ENCODE peak calls at places on chromosomes 5 and 9, in ten cellular contexts. One of them, this sample, is unnamed.

GRCh38 chr5:153827407-153827806 is 211.3 kb downstream of the FAM114A2 start:
- DNase-seq in GM13977: no peak
- DNase-seq in fibroblast of pulmonary artery: no peak
- DNase-seq in NB4: peak; percentile 8
- DNase-seq in CD4-positive, alpha-beta T cell: no peak
- DNase-seq in HFFc6: no peak
- DNase-seq in progenitor cell of endocrine pancreas: no peak
- DNase-seq in SK-N-SH: no peak
- DNase-seq in fibroblast of lung: no peak
- DNase-seq in body of pancreas: no peak
- DNase-seq in this sample: no peak

GRCh38 chr5:113520429-113520828 is 6.9 kb downstream of the YTHDC2 start:
- DNase-seq in GM13977: peak; percentile 17
- DNase-seq in fibroblast of pulmonary artery: peak; percentile 28
- DNase-seq in NB4: no peak
- DNase-seq in CD4-positive, alpha-beta T cell: no peak
- DNase-seq in HFFc6: peak; percentile 39
- DNase-seq in progenitor cell of endocrine pancreas: no peak
- DNase-seq in SK-N-SH: no peak
- DNase-seq in fibroblast of lung: peak; percentile 47
- DNase-seq in body of pancreas: no peak
- DNase-seq in this sample: no peak

GRCh38 chr9:121483049-121483448 is 16.6 kb downstream of the GGTA1 start:
- DNase-seq in GM13977: no peak
- DNase-seq in fibroblast of pulmonary artery: no peak
- DNase-seq in NB4: peak; percentile 25
- DNase-seq in CD4-positive, alpha-beta T cell: no peak
- DNase-seq in HFFc6: no peak
- DNase-seq in progenitor cell of endocrine pancreas: no peak
- DNase-seq in SK-N-SH: no peak
- DNase-seq in fibroblast of lung: no peak
- DNase-seq in body of pancreas: no peak
- DNase-seq in this sample: no peak

GRCh38 chr9:2132484-2133082 is 117.4 kb downstream of the SMARCA2 start:
- DNase-seq in GM13977: no peak
- DNase-seq in fibroblast of pulmonary artery: peak; percentile 72
- DNase-seq in NB4: peak; percentile 57
- DNase-seq in CD4-positive, alpha-beta T cell: no peak
- DNase-seq in HFFc6: peak; percentile 50
- DNase-seq in progenitor cell of endocrine pancreas: no peak
- DNase-seq in SK-N-SH: peak; percentile 44
- DNase-seq in fibroblast of lung: peak; percentile 72
- DNase-seq in body of pancreas: no peak
- DNase-seq in this sample: no peak

GRCh38 chr9:28942941-28943340 is 1369.7 kb upstream of the C9orf72 start:
- DNase-seq in GM13977: no peak
- DNase-seq in fibroblast of pulmonary artery: no peak
- DNase-seq in NB4: no peak
- DNase-seq in CD4-positive, alpha-beta T cell: no peak
- DNase-seq in HFFc6: no peak
- DNase-seq in progenitor cell of endocrine pancreas: no peak
- DNase-seq in SK-N-SH: no peak
- DNase-seq in fibroblast of lung: no peak
- DNase-seq in body of pancreas: no peak
- DNase-seq in this sample: no peak

GRCh38 chr9:134894136-134894860 is 13.7 kb downstream of the FCN2 start:
- DNase-seq in GM13977: no peak
- DNase-seq in fibroblast of pulmonary artery: no peak
- DNase-seq in NB4: no peak
- DNase-seq in CD4-positive, alpha-beta T cell: no peak
- DNase-seq in HFFc6: no peak
- DNase-seq in progenitor cell of endocrine pancreas: no peak
- DNase-seq in SK-N-SH: no peak
- DNase-seq in fibroblast of lung: no peak
- DNase-seq in body of pancreas: no peak
- DNase-seq in this sample: no peak

GRCh38 chr9:94173632-94174031 is 85.5 kb upstream of the ZNF169 start:
- DNase-seq in GM13977: no peak
- DNase-seq in fibroblast of pulmonary artery: no peak
- DNase-seq in NB4: no peak
- DNase-seq in CD4-positive, alpha-beta T cell: no peak
- DNase-seq in HFFc6: no peak
- DNase-seq in progenitor cell of endocrine pancreas: no peak
- DNase-seq in SK-N-SH: no peak
- DNase-seq in fibroblast of lung: no peak
- DNase-seq in body of pancreas: no peak
- DNase-seq in this sample: no peak

GRCh38 chr9:131885144-131885609 is 145.3 kb upstream of the RAPGEF1 start:
- DNase-seq in GM13977: no peak
- DNase-seq in fibroblast of pulmonary artery: no peak
- DNase-seq in NB4: no peak
- DNase-seq in CD4-positive, alpha-beta T cell: no peak
- DNase-seq in HFFc6: no peak
- DNase-seq in progenitor cell of endocrine pancreas: no peak
- DNase-seq in SK-N-SH: peak; percentile 84
- DNase-seq in fibroblast of lung: no peak
- DNase-seq in body of pancreas: no peak
- DNase-seq in this sample: no peak

GRCh38 chr5:129001831-129002626 is 36.7 kb downstream of the SLC27A6 start:
- DNase-seq in GM13977: no peak
- DNase-seq in fibroblast of pulmonary artery: no peak
- DNase-seq in NB4: no peak
- DNase-seq in CD4-positive, alpha-beta T cell: no peak
- DNase-seq in HFFc6: no peak
- DNase-seq in progenitor cell of endocrine pancreas: no peak
- DNase-seq in SK-N-SH: no peak
- DNase-seq in fibroblast of lung: no peak
- DNase-seq in body of pancreas: no peak
- DNase-seq in this sample: no peak

GRCh38 chr9:127084071-127085039 is 38.1 kb downstream of the ANGPTL2 start:
- DNase-seq in GM13977: no peak
- DNase-seq in fibroblast of pulmonary artery: no peak
- DNase-seq in NB4: no peak
- DNase-seq in CD4-positive, alpha-beta T cell: no peak
- DNase-seq in HFFc6: no peak
- DNase-seq in progenitor cell of endocrine pancreas: no peak
- DNase-seq in SK-N-SH: no peak
- DNase-seq in fibroblast of lung: no peak
- DNase-seq in body of pancreas: no peak
- DNase-seq in this sample: no peak

GRCh38 chr9:127083598-127083997 is 38.8 kb downstream of the ANGPTL2 start:
- DNase-seq in GM13977: no peak
- DNase-seq in fibroblast of pulmonary artery: no peak
- DNase-seq in NB4: no peak
- DNase-seq in CD4-positive, alpha-beta T cell: no peak
- DNase-seq in HFFc6: no peak
- DNase-seq in progenitor cell of endocrine pancreas: no peak
- DNase-seq in SK-N-SH: no peak
- DNase-seq in fibroblast of lung: no peak
- DNase-seq in body of pancreas: no peak
- DNase-seq in this sample: no peak

GRCh38 chr9:127085186-127085585 is 37.2 kb downstream of the ANGPTL2 start:
- DNase-seq in GM13977: no peak
- DNase-seq in fibroblast of pulmonary artery: no peak
- DNase-seq in NB4: no peak
- DNase-seq in CD4-positive, alpha-beta T cell: no peak
- DNase-seq in HFFc6: no peak
- DNase-seq in progenitor cell of endocrine pancreas: no peak
- DNase-seq in SK-N-SH: no peak
- DNase-seq in fibroblast of lung: no peak
- DNase-seq in body of pancreas: no peak
- DNase-seq in this sample: no peak

GRCh38 chr9:127081250-127082185 is 40.9 kb downstream of the ANGPTL2 start:
- DNase-seq in GM13977: no peak
- DNase-seq in fibroblast of pulmonary artery: no peak
- DNase-seq in NB4: no peak
- DNase-seq in CD4-positive, alpha-beta T cell: no peak
- DNase-seq in HFFc6: no peak
- DNase-seq in progenitor cell of endocrine pancreas: no peak
- DNase-seq in SK-N-SH: no peak
- DNase-seq in fibroblast of lung: no peak
- DNase-seq in body of pancreas: no peak
- DNase-seq in this sample: no peak

GRCh38 chr9:127083133-127083532 is 39.3 kb downstream of the ANGPTL2 start:
- DNase-seq in GM13977: no peak
- DNase-seq in fibroblast of pulmonary artery: no peak
- DNase-seq in NB4: no peak
- DNase-seq in CD4-positive, alpha-beta T cell: no peak
- DNase-seq in HFFc6: no peak
- DNase-seq in progenitor cell of endocrine pancreas: no peak
- DNase-seq in SK-N-SH: no peak
- DNase-seq in fibroblast of lung: no peak
- DNase-seq in body of pancreas: no peak
- DNase-seq in this sample: no peak
- TF ChIP-seq CTCF in GM13977: no peak
- TF ChIP-seq CTCF in fibroblast of pulmonary artery: no peak
- TF ChIP-seq CTCF in NB4: no peak
- TF ChIP-seq CTCF in CD4-positive, alpha-beta T cell: no peak
- TF ChIP-seq CTCF in HFFc6: no peak
- TF ChIP-seq CTCF in progenitor cell of endocrine pancreas: no peak
- TF ChIP-seq CTCF in SK-N-SH: no peak
- TF ChIP-seq CTCF in fibroblast of lung: no peak
- TF ChIP-seq CTCF in body of pancreas: no peak
- TF ChIP-seq CTCF in this sample: no peak

GRCh38 chr9:24242599-24242998 is 303.1 kb downstream of the IZUMO3 start:
- DNase-seq in GM13977: no peak
- DNase-seq in fibroblast of pulmonary artery: no peak
- DNase-seq in NB4: no peak
- DNase-seq in CD4-positive, alpha-beta T cell: no peak
- DNase-seq in HFFc6: no peak
- DNase-seq in progenitor cell of endocrine pancreas: no peak
- DNase-seq in SK-N-SH: no peak
- DNase-seq in fibroblast of lung: no peak
- DNase-seq in body of pancreas: no peak
- DNase-seq in this sample: no peak

GRCh38 chr9:24245988-24246387 is 299.7 kb downstream of the IZUMO3 start:
- DNase-seq in GM13977: no peak
- DNase-seq in fibroblast of pulmonary artery: peak; percentile 21
- DNase-seq in NB4: peak; percentile 5
- DNase-seq in CD4-positive, alpha-beta T cell: no peak
- DNase-seq in HFFc6: peak; percentile 4
- DNase-seq in progenitor cell of endocrine pancreas: no peak
- DNase-seq in SK-N-SH: peak; percentile 4
- DNase-seq in fibroblast of lung: peak; percentile 1
- DNase-seq in body of pancreas: no peak
- DNase-seq in this sample: no peak
- TF ChIP-seq CTCF in GM13977: peak; percentile 52
- TF ChIP-seq CTCF in fibroblast of pulmonary artery: peak; percentile 16
- TF ChIP-seq CTCF in NB4: peak; percentile 25
- TF ChIP-seq CTCF in CD4-positive, alpha-beta T cell: no peak
- TF ChIP-seq CTCF in HFFc6: peak; percentile 68
- TF ChIP-seq CTCF in progenitor cell of endocrine pancreas: peak; percentile 67
- TF ChIP-seq CTCF in SK-N-SH: peak; percentile 48
- TF ChIP-seq CTCF in fibroblast of lung: peak; percentile 7
- TF ChIP-seq CTCF in body of pancreas: no peak
- TF ChIP-seq CTCF in this sample: no peak

DNA sequence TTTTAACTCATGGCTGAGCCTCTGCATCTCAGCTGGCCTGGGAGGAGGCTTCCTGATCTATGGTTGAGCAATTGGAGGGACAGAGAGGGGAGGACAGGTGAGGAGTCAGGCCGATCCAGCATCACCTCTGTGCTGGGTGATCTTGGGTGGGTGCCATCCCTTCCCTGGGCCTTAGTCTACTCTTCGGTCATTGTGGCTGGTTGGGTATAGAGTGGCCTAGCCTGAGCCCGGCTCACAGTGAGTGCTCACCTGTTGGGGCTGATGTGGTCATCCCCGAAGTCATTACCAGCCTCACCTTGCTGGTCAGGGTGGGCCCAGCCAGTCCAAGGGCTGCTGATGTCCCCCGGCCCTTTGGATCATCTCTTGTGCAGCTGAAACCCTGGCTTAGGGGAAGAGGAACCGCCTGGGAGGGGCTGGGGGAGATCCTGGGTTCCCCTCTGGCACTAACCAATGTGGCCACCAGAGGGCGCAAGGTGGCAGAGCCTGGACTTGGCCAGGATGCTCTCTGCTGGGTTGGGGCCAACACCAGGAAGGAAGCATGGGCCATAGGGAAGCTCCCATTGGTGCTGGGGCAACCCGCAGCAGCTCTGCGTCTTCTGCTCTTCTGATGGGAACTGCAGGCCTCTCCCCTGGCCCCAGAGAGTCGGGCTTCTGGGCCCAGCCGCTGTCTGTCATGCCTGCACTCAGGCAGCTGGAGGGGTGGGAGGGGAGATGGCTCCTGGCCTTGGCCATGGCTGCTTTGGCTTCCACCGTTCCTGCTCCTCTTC is 17.3 kb upstream of the ODF2 start:
- DNase-seq in GM13977: peak; percentile 88
- DNase-seq in fibroblast of pulmonary artery: peak; percentile 89
- DNase-seq in NB4: peak; percentile 84
- DNase-seq in CD4-positive, alpha-beta T cell: peak; percentile 73
- DNase-seq in HFFc6: peak; percentile 55
- DNase-seq in progenitor cell of endocrine pancreas: peak; percentile 78
- DNase-seq in SK-N-SH: peak; percentile 93
- DNase-seq in fibroblast of lung: peak; percentile 80
- DNase-seq in body of pancreas: peak; percentile 90
- DNase-seq in this sample: peak; percentile 80
- TF ChIP-seq CTCF in GM13977: peak; percentile 94
- TF ChIP-seq CTCF in fibroblast of pulmonary artery: peak; percentile 94
- TF ChIP-seq CTCF in NB4: peak; percentile 94
- TF ChIP-seq CTCF in CD4-positive, alpha-beta T cell: peak; percentile 86
- TF ChIP-seq CTCF in HFFc6: peak; percentile 99
- TF ChIP-seq CTCF in progenitor cell of endocrine pancreas: peak; percentile 89
- TF ChIP-seq CTCF in SK-N-SH: peak; percentile 91
- TF ChIP-seq CTCF in fibroblast of lung: peak; percentile 74
- TF ChIP-seq CTCF in body of pancreas: peak; percentile 84
- TF ChIP-seq CTCF in this sample: peak; percentile 94

DNA sequence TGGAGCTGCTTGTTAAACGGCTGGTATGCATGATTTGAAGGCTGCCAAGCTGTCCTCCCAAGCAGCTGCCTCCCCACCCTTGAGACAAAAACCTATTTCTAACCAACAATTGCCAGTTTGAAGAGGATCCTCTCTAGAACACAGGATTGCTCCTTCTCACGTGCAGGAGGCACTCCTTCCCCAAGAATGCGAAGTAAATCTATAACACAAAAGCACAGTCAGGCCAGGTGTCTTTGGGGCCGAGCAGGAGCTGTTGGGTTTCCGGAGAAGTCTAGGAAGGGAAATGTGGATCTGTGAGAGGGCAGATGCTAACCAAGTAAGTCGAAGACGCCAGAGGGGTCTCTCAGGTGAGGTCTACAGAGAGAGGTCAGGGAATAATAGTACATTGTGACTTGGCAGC is 35.4 kb upstream of the GNPDA1 start:
- DNase-seq in GM13977: no peak
- DNase-seq in fibroblast of pulmonary artery: no peak
- DNase-seq in NB4: no peak
- DNase-seq in CD4-positive, alpha-beta T cell: no peak
- DNase-seq in HFFc6: no peak
- DNase-seq in progenitor cell of endocrine pancreas: no peak
- DNase-seq in SK-N-SH: no peak
- DNase-seq in fibroblast of lung: no peak
- DNase-seq in body of pancreas: no peak
- DNase-seq in this sample: no peak
- TF ChIP-seq CTCF in GM13977: no peak
- TF ChIP-seq CTCF in fibroblast of pulmonary artery: no peak
- TF ChIP-seq CTCF in NB4: no peak
- TF ChIP-seq CTCF in CD4-positive, alpha-beta T cell: no peak
- TF ChIP-seq CTCF in HFFc6: no peak
- TF ChIP-seq CTCF in progenitor cell of endocrine pancreas: no peak
- TF ChIP-seq CTCF in SK-N-SH: no peak
- TF ChIP-seq CTCF in fibroblast of lung: no peak
- TF ChIP-seq CTCF in body of pancreas: no peak
- TF ChIP-seq CTCF in this sample: no peak